ENCODE peak calls at places on chromosomes 11 and 22, in seven cellular contexts. D is A549, E is cardiac muscle cell, S is coronary artery, H is mammary epithelial cell, V is H9, W is heart right ventricle. U is an unnamed sample.

GRCh38 chr11:124896071-124896750 is 1.5 kb downstream of the ROBO4 start:
- DNase-seq in S (no peak), V (no peak), D (no peak), H (no peak), W (no peak), E (no peak), U (no peak)

GRCh38 chr11:57410287-57410686 is 16.6 kb downstream of the SLC43A3 start:
- DNase-seq in E (peak; percentile 60), H (peak; percentile 28), D (no peak), S (no peak), V (no peak), W (no peak), U (no peak)

GRCh38 chr11:131928992-131929391 is 558.6 kb downstream of the NTM start:
- DNase-seq in H (no peak), W (no peak), V (peak; percentile 42), S (no peak), D (no peak), E (no peak), U (no peak)

GRCh38 chr11:12306830-12307229 is 70.5 kb upstream of the PARVA start:
- DNase-seq in H (no peak), S (no peak), E (no peak), D (no peak), V (no peak), W (no peak), U (no peak)

GRCh38 chr11:296976-297665 is 2.2 kb downstream of the IFITM5 start:
- DNase-seq in S (no peak), H (no peak), D (no peak), V (no peak), W (no peak), E (no peak), U (no peak)

GRCh38 chr11:70128435-70128906 is 50.4 kb downstream of the ANO1 start:
- DNase-seq in E (no peak), S (peak; percentile 88), V (peak; percentile 72), W (no peak), H (peak; percentile 60), D (peak; percentile 78), U (no peak)

GRCh38 chr22:32407332-32407731 is 4.7 kb downstream of the RTCB start:
- DNase-seq in W (no peak), V (no peak), H (no peak), D (no peak), S (no peak), E (no peak), U (no peak)

GRCh38 chr11:131691558-131692041 is 321.2 kb downstream of the NTM start:
- DNase-seq in E (peak; percentile 52), S (no peak), D (no peak), H (peak; percentile 58), W (no peak), V (peak; percentile 68), U (no peak)

GRCh38 chr11:10294289-10294953 is 402 bp upstream of the SBF2 start:
- DNase-seq in V (peak; percentile 50), E (peak; percentile 83), D (peak; percentile 62), W (peak; percentile 48), H (peak; percentile 44), S (no peak), U (no peak)

GRCh38 chr22:36478966-36479365 is 2.5 kb downstream of the TXN2 start:
- DNase-seq in D (no peak), W (no peak), E (peak; percentile 21), V (no peak), S (no peak), H (no peak), U (no peak)

GRCh38 chr11:93225642-93226041 is 27.9 kb upstream of the SLC36A4 start:
- DNase-seq in E (peak; percentile 46), D (peak; percentile 9), S (no peak), H (no peak), V (no peak), W (no peak), U (no peak)

GRCh38 chr22:23239429-23239828 is 59.1 kb downstream of the BCR start:
- DNase-seq in S (no peak), E (no peak), W (no peak), D (no peak), H (no peak), V (no peak), U (no peak)

GRCh38 chr22:23236440-23237139 is 56.3 kb downstream of the BCR start:
- DNase-seq in S (no peak), W (no peak), D (no peak), V (no peak), E (no peak), H (no peak), U (no peak)

GRCh38 chr22:23238707-23239106 is 58.4 kb downstream of the BCR start:
- DNase-seq in E (no peak), V (no peak), D (no peak), S (no peak), H (no peak), W (no peak), U (no peak)

GRCh38 chr22:23237201-23237798 is 57.0 kb downstream of the BCR start:
- DNase-seq in E (peak; percentile 31), V (peak; percentile 61), D (no peak), W (peak; percentile 88), S (no peak), H (no peak), U (no peak)

DNA sequence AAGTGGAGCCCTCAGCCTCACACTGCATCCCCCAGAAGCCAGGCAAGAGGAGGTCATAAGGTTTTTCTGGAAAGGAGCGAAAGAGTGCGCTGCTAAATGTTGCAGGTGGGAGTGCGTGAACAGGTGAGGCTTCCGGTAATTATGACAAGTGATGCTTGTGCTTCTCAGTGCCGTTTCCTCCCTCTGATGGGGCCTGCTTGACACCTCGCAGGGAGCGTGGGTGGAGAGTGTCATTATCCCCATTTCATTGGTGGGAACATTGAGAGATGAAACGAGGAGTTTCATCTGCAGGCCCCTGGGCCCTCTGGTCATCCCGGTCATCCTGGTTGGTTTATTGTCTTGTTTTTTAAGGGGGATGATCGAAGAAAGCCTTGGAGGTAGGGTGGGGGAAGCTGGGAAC is 57.5 kb downstream of the BCR start:
- DNase-seq in W (no peak), D (no peak), S (no peak), V (no peak), H (no peak), E (no peak), U (peak; percentile 27)
- H3K27ac ChIP-seq in W (no peak overlapping the region), D (no peak overlapping the region), S (peak overlapping the region; percentile 6), V (no peak overlapping the region), H (no peak overlapping the region), E (peak overlapping the region; percentile 58), U (peak overlapping the region; percentile 71)

DNA sequence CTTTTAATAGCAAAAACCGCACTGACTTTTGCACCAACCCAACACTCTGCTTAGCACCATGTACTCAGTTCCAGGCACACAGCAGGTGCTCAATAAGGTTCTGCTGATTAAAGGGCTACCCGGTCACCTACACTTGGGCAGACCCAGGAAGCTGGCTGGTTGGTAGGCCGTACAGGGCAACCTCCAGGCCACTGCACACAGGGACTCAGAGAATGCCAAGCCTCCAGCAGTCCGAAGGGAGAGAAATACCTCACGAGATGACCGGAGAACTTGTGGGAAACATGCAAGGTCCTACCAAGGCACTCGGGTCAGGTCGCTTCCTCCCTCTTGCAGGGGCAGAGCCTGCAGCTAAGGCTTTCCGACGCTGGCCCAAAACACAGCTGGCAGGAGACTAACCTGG is 109.2 kb downstream of the MICAL3 start:
- DNase-seq in H (no peak), E (no peak), V (no peak), W (no peak), S (no peak), D (no peak), U (no peak)
- H3K27ac ChIP-seq in H (no peak overlapping the region), E (peak overlapping the region; percentile 20), V (no peak overlapping the region), W (no peak overlapping the region), S (no peak overlapping the region), D (no peak overlapping the region), U (no peak overlapping the region)

GRCh38 chr22:42893366-42894150 is 36.5 kb upstream of the ARFGAP3 start:
- DNase-seq in S (no peak), E (no peak), D (no peak), W (no peak), V (no peak), H (no peak), U (no peak)

GRCh38 chr22:42897960-42898359 is 40.9 kb upstream of the ARFGAP3 start:
- DNase-seq in E (no peak), S (no peak), D (no peak), W (no peak), H (no peak), V (no peak), U (no peak)

GRCh38 chr22:42895541-42895981 is 38.5 kb upstream of the ARFGAP3 start:
- DNase-seq in W (no peak), H (no peak), V (no peak), S (no peak), E (no peak), D (no peak), U (no peak)

GRCh38 chr22:42892571-42893316 is 35.7 kb upstream of the ARFGAP3 start:
- DNase-seq in S (no peak), D (no peak), H (peak; percentile 4), W (no peak), E (no peak), V (no peak), U (no peak)

GRCh38 chr22:42895087-42895486 is 38.0 kb upstream of the ARFGAP3 start:
- DNase-seq in E (no peak), W (no peak), S (no peak), V (no peak), D (no peak), H (no peak), U (no peak)
- H3K27ac ChIP-seq in E (peak overlapping the region; percentile 39), W (peak overlapping the region; percentile 91), S (no peak overlapping the region), V (no peak overlapping the region), D (no peak overlapping the region), H (no peak overlapping the region), U (peak overlapping the region; percentile 37)

GRCh38 chr11:114298701-114299090 is 2.5 kb downstream of the NNMT start:
- DNase-seq in V (no peak), H (no peak), S (no peak), E (peak; percentile 67), D (no peak), W (no peak), U (no peak)

GRCh38 chr11:114297806-114298700 is 1.9 kb downstream of the NNMT start:
- DNase-seq in D (no peak), H (no peak), V (no peak), S (no peak), W (no peak), E (peak; percentile 74), U (no peak)

GRCh38 chr11:114295676-114296081 is 520 bp upstream of the NNMT start:
- DNase-seq in E (no peak), S (peak; percentile 74), W (no peak), V (no peak), H (no peak), D (no peak), U (no peak)

GRCh38 chr11:114296979-114297372 is 777 bp downstream of the NNMT start:
- DNase-seq in H (no peak), W (no peak), E (peak; percentile 41), S (peak; percentile 73), V (no peak), D (no peak), U (no peak)

DNA sequence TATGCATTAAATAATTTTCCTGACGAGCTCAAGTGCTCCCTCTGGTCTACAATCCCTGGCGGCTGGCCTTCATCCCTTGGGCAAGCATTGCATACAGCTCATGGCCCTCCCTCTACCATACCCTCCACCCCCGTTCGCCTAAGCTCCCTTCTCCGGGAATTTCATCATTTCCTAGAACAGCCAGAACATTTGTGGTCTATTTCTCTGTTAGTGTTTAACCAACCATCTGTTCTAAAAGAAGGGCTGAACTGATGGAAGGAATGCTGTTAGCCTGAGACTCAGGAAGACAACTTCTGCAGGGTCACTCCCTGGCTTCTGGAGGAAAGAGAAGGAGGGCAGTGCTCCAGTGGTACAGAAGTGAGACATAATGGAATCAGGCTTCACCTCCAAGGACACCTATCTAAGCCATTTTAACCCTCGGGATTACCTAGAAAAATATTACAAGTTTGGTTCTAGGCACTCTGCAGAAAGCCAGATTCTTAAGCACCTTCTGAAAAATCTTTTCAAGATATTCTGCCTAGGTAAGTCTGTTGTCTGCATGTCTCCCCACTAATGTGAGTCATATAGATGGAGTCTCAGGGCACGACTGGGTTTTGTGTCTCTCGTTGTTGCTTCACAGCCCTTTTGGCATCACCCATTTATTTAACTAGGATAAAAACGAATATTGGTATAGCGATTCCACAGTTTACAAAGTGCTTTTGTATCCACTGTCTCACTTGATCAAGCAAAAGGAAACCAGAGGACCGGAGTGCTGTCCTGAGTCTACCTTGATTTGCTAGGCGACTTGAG is at the start of gene NNMT:
- DNase-seq in H (peak; percentile 89), E (peak; percentile 99), D (peak; percentile 87), W (peak; percentile 66), V (no peak), S (peak; percentile 92), U (no peak)
- H3K27ac ChIP-seq in H (peak within 1 kb of the TSS; percentile 98), E (no peak within 1 kb of the TSS), D (peak within 1 kb of the TSS; percentile 100), W (peak within 1 kb of the TSS; percentile 92), V (no peak within 1 kb of the TSS), S (peak within 1 kb of the TSS; percentile 98), U (no peak within 1 kb of the TSS)

U was measured in caudate nucleus.